ENCODE peak calls at places on chromosome 19, in seven cellular contexts. P, B, U, Y, W, R and V are unnamed samples.

GRCh38 chr19:55456347-55456746 is 5.1 kb downstream of the ISOC2 start:
- DNase-seq in P (no peak), W (no peak), B (no peak), R (no peak), Y (no peak), U (no peak), V (no peak)

GRCh38 chr19:1675633-1676350 is 23.4 kb upstream of the TCF3 start:
- DNase-seq in P (no peak), R (no peak), W (no peak), U (no peak), Y (no peak), B (peak), V (no peak)

GRCh38 chr19:14363203-14364097 is 17.8 kb upstream of the ADGRE5 start:
- DNase-seq in Y (peak), R (no peak), W (peak), P (peak), U (peak), B (peak), V (no peak)

GRCh38 chr19:4831351-4832340 is at the start of gene TICAM1:
- DNase-seq in Y (peak), R (peak), B (peak), W (peak), P (peak), U (peak), V (no peak)

GRCh38 chr19:33677745-33678426 is 56.1 kb downstream of the CHST8 start:
- DNase-seq in B (no peak), Y (no peak), P (no peak), W (no peak), U (no peak), R (no peak), V (no peak)

GRCh38 chr19:42343344-42344110 is 18.1 kb downstream of the MEGF8 start:
- DNase-seq in R (no peak), Y (no peak), P (no peak), B (no peak), W (no peak), U (no peak), V (no peak)

GRCh38 chr19:5826531-5827341 is 12.8 kb downstream of the FUT6 start:
- DNase-seq in Y (peak), U (peak), P (peak), W (peak), R (peak), B (peak), V (no peak)

GRCh38 chr19:16248380-16249023 is 50.8 kb downstream of the AP1M1 start:
- DNase-seq in Y (no peak), B (no peak), P (no peak), R (no peak), U (no peak), W (no peak), V (no peak)

GRCh38 chr19:29439688-29440550 is 85.9 kb upstream of the VSTM2B start:
- DNase-seq in W (no peak), U (no peak), P (no peak), B (no peak), R (no peak), Y (no peak), V (no peak)

GRCh38 chr19:18349524-18350128 is 9.2 kb downstream of the PGPEP1 start:
- DNase-seq in B (peak), U (peak), P (peak), Y (peak), W (peak), R (no peak), V (no peak)

GRCh38 chr19:36417752-36418286 is 625 bp downstream of the ZFP82 start:
- DNase-seq in U (no peak), B (no peak), P (no peak), R (no peak), Y (no peak), W (no peak), V (no peak)

GRCh38 chr19:51690359-51691121 is 2.6 kb upstream of the SPACA6 start:
- DNase-seq in P (peak), B (no peak), R (peak), Y (peak), U (peak), W (peak), V (peak)

GRCh38 chr19:3544742-3545668 is 6.0 kb downstream of the TEKTIP1 start:
- DNase-seq in W (peak), U (peak), P (peak), Y (peak), R (peak), B (peak), V (no peak)

GRCh38 chr19:38932425-38933179 is 1.9 kb downstream of the MRPS12 start:
- DNase-seq in Y (peak), P (peak), R (peak), U (no peak), B (no peak), W (no peak), V (no peak)
- TF ChIP-seq CTCF in Y (no peak), P (peak), R (peak), U (no peak), B (no peak), W (no peak), V (peak)

GRCh38 chr19:35348909-35349611 is 1.4 kb downstream of the FFAR1 start:
- DNase-seq in B (no peak), U (peak), P (no peak), W (no peak), Y (no peak), R (no peak), V (no peak)

GRCh38 chr19:35349614-35350521 is 2.2 kb downstream of the FFAR1 start:
- DNase-seq in W (no peak), Y (no peak), P (no peak), B (no peak), U (peak), R (no peak), V (no peak)

GRCh38 chr19:35347171-35347929 is at the start of gene FFAR1:
- DNase-seq in Y (no peak), U (peak), R (no peak), P (no peak), W (no peak), B (no peak), V (no peak)

GRCh38 chr19:35346193-35347052 is 1.3 kb upstream of the FFAR1 start:
- DNase-seq in W (no peak), P (no peak), U (peak), B (peak), R (peak), Y (no peak), V (no peak)

GRCh38 chr19:35347930-35348298 is 212 bp downstream of the FFAR1 start:
- DNase-seq in W (no peak), B (no peak), P (no peak), U (no peak), Y (no peak), R (no peak), V (no peak)
- H3K4me3 ChIP-seq in W (no peak), B (no peak), P (no peak), U (no peak), Y (no peak), R (no peak), V (no peak)

GRCh38 chr19:34926361-34926684 is 380 bp upstream of the ZNF30 start:
- DNase-seq in W (no peak), B (no peak), P (no peak), R (no peak), Y (no peak), U (no peak), V (no peak)

GRCh38 chr19:34925278-34925855 is 1.3 kb upstream of the ZNF30 start:
- DNase-seq in B (peak), R (no peak), U (no peak), W (no peak), P (no peak), Y (no peak), V (no peak)

GRCh38 chr19:34932494-34932893 is 5.8 kb downstream of the ZNF30 start:
- DNase-seq in B (no peak), P (no peak), Y (no peak), U (no peak), R (no peak), W (no peak), V (no peak)

GRCh38 chr19:34926685-34927375 is at the start of gene ZNF30:
- DNase-seq in W (peak), Y (peak), P (peak), U (peak), R (peak), B (peak), V (peak)
- TF ChIP-seq CTCF in W (no peak), Y (no peak), P (no peak), U (no peak), R (no peak), B (no peak), V (no peak)

GRCh38 chr19:13022111-13022858 is 27.0 kb downstream of the NFIX start:
- DNase-seq in R (no peak), W (no peak), Y (no peak), P (peak), U (no peak), B (no peak), V (no peak)
- H3K4me3 ChIP-seq in R (no peak), W (peak), Y (no peak), P (peak), U (no peak), B (no peak), V (no peak)